ENCODE peak calls at places on chromosomes 1 and 21, in five cellular contexts. One of them, this sample, is unnamed.

GRCh38 chr1:71026093-71026492 is 21.5 kb downstream of the PTGER3 start:
- DNase-seq in psoas muscle: no peak
- DNase-seq in ecto neural progenitor cell: no peak
- DNase-seq in activated effector memory CD4-positive, alpha-beta T cell treated with Interleukin-2 at 50 U/mL for 16 hours: no peak
- DNase-seq in effector CD8-positive, alpha-beta T cell: no peak
- DNase-seq in this sample: no peak

GRCh38 chr1:36154765-36155559 is 998 bp upstream of the MAP7D1 start:
- DNase-seq in effector CD8-positive, alpha-beta T cell: no peak
- DNase-seq in ecto neural progenitor cell: peak
- DNase-seq in psoas muscle: peak
- DNase-seq in activated effector memory CD4-positive, alpha-beta T cell treated with Interleukin-2 at 50 U/mL for 16 hours: no peak
- DNase-seq in this sample: no peak

GRCh38 chr1:2073382-2074230 is 23.4 kb downstream of the PRKCZ start:
- DNase-seq in psoas muscle: no peak
- DNase-seq in effector CD8-positive, alpha-beta T cell: no peak
- DNase-seq in ecto neural progenitor cell: peak
- DNase-seq in activated effector memory CD4-positive, alpha-beta T cell treated with Interleukin-2 at 50 U/mL for 16 hours: no peak
- DNase-seq in this sample: no peak

GRCh38 chr1:56938636-56939035 is 27.2 kb downstream of the C8B start:
- DNase-seq in effector CD8-positive, alpha-beta T cell: no peak
- DNase-seq in psoas muscle: no peak
- DNase-seq in activated effector memory CD4-positive, alpha-beta T cell treated with Interleukin-2 at 50 U/mL for 16 hours: no peak
- DNase-seq in ecto neural progenitor cell: no peak
- DNase-seq in this sample: no peak

GRCh38 chr1:12339861-12340557 is 110.2 kb downstream of the VPS13D start:
- DNase-seq in activated effector memory CD4-positive, alpha-beta T cell treated with Interleukin-2 at 50 U/mL for 16 hours: no peak
- DNase-seq in effector CD8-positive, alpha-beta T cell: no peak
- DNase-seq in ecto neural progenitor cell: no peak
- DNase-seq in psoas muscle: no peak
- DNase-seq in this sample: peak

GRCh38 chr1:35210306-35211112 is 17.6 kb upstream of the SFPQ start:
- DNase-seq in activated effector memory CD4-positive, alpha-beta T cell treated with Interleukin-2 at 50 U/mL for 16 hours: no peak
- DNase-seq in psoas muscle: no peak
- DNase-seq in ecto neural progenitor cell: peak
- DNase-seq in effector CD8-positive, alpha-beta T cell: no peak
- DNase-seq in this sample: no peak

GRCh38 chr21:35217504-35218060 is 168.5 kb upstream of the RUNX1 start:
- DNase-seq in psoas muscle: no peak
- DNase-seq in ecto neural progenitor cell: no peak
- DNase-seq in effector CD8-positive, alpha-beta T cell: no peak
- DNase-seq in activated effector memory CD4-positive, alpha-beta T cell treated with Interleukin-2 at 50 U/mL for 16 hours: no peak
- DNase-seq in this sample: no peak

GRCh38 chr1:58942759-58943191 is 158.9 kb upstream of the JUN start:
- DNase-seq in ecto neural progenitor cell: no peak
- DNase-seq in psoas muscle: no peak
- DNase-seq in activated effector memory CD4-positive, alpha-beta T cell treated with Interleukin-2 at 50 U/mL for 16 hours: no peak
- DNase-seq in effector CD8-positive, alpha-beta T cell: no peak
- DNase-seq in this sample: no peak

GRCh38 chr21:42515708-42516502 is 2.3 kb downstream of the SLC37A1 start:
- DNase-seq in ecto neural progenitor cell: no peak
- DNase-seq in psoas muscle: no peak
- DNase-seq in activated effector memory CD4-positive, alpha-beta T cell treated with Interleukin-2 at 50 U/mL for 16 hours: no peak
- DNase-seq in effector CD8-positive, alpha-beta T cell: no peak
- DNase-seq in this sample: no peak

GRCh38 chr1:27137544-27138075 is 17.3 kb downstream of the SLC9A1 start:
- DNase-seq in psoas muscle: peak
- DNase-seq in activated effector memory CD4-positive, alpha-beta T cell treated with Interleukin-2 at 50 U/mL for 16 hours: no peak
- DNase-seq in ecto neural progenitor cell: peak
- DNase-seq in effector CD8-positive, alpha-beta T cell: no peak
- DNase-seq in this sample: no peak

GRCh38 chr21:35136586-35137254 is 87.6 kb upstream of the RUNX1 start:
- DNase-seq in psoas muscle: no peak
- DNase-seq in ecto neural progenitor cell: no peak
- DNase-seq in effector CD8-positive, alpha-beta T cell: no peak
- DNase-seq in activated effector memory CD4-positive, alpha-beta T cell treated with Interleukin-2 at 50 U/mL for 16 hours: no peak
- DNase-seq in this sample: no peak

GRCh38 chr1:29416825-29417557 is 180.7 kb downstream of the PTPRU start:
- DNase-seq in activated effector memory CD4-positive, alpha-beta T cell treated with Interleukin-2 at 50 U/mL for 16 hours: no peak
- DNase-seq in psoas muscle: no peak
- DNase-seq in effector CD8-positive, alpha-beta T cell: no peak
- DNase-seq in ecto neural progenitor cell: peak
- DNase-seq in this sample: no peak

GRCh38 chr1:18592368-18592767 is 38.3 kb upstream of the PAX7 start:
- DNase-seq in psoas muscle: no peak
- DNase-seq in activated effector memory CD4-positive, alpha-beta T cell treated with Interleukin-2 at 50 U/mL for 16 hours: no peak
- DNase-seq in ecto neural progenitor cell: no peak
- DNase-seq in effector CD8-positive, alpha-beta T cell: no peak
- DNase-seq in this sample: no peak

GRCh38 chr1:33007190-33008050 is 29.3 kb downstream of the AK2 start:
- DNase-seq in activated effector memory CD4-positive, alpha-beta T cell treated with Interleukin-2 at 50 U/mL for 16 hours: no peak
- DNase-seq in psoas muscle: no peak
- DNase-seq in effector CD8-positive, alpha-beta T cell: no peak
- DNase-seq in ecto neural progenitor cell: peak
- DNase-seq in this sample: peak

GRCh38 chr1:248857749-248858095 is 1.2 kb downstream of the ZNF692 start:
- DNase-seq in effector CD8-positive, alpha-beta T cell: no peak
- DNase-seq in ecto neural progenitor cell: no peak
- DNase-seq in activated effector memory CD4-positive, alpha-beta T cell treated with Interleukin-2 at 50 U/mL for 16 hours: no peak
- DNase-seq in psoas muscle: no peak
- DNase-seq in this sample: no peak

This sample was measured in NCI-H1930.